ENCODE peak calls at places on chromosomes 2 and 18, in seven cellular contexts. One of them, this sample, is unnamed.

GRCh38 chr2:60096556-60096955 is 456.9 kb downstream of the BCL11A start:
- DNase-seq in cardiac muscle cell: no peak
- DNase-seq in psoas muscle: no peak
- DNase-seq in spleen: no peak
- DNase-seq in IMR-90: no peak
- DNase-seq in upper lobe of right lung: no peak
- DNase-seq in left ventricle myocardium inferior: no peak
- DNase-seq in this sample: no peak

GRCh38 chr2:101946372-101946771 is 45.4 kb upstream of the IL1R2 start:
- DNase-seq in IMR-90: no peak
- DNase-seq in spleen: no peak
- DNase-seq in upper lobe of right lung: no peak
- DNase-seq in psoas muscle: no peak
- DNase-seq in left ventricle myocardium inferior: no peak
- DNase-seq in cardiac muscle cell: no peak
- DNase-seq in this sample: no peak

GRCh38 chr2:129923265-129924141 is 56.0 kb upstream of the RAB6C start:
- DNase-seq in IMR-90: peak; percentile 37
- DNase-seq in left ventricle myocardium inferior: no peak
- DNase-seq in spleen: no peak
- DNase-seq in psoas muscle: no peak
- DNase-seq in cardiac muscle cell: peak; percentile 73
- DNase-seq in upper lobe of right lung: no peak
- DNase-seq in this sample: peak; percentile 61

GRCh38 chr2:149573760-149574159 is 13.8 kb downstream of the MMADHC start:
- DNase-seq in psoas muscle: no peak
- DNase-seq in IMR-90: peak; percentile 48
- DNase-seq in spleen: no peak
- DNase-seq in cardiac muscle cell: no peak
- DNase-seq in left ventricle myocardium inferior: no peak
- DNase-seq in upper lobe of right lung: no peak
- DNase-seq in this sample: no peak

GRCh38 chr2:70321377-70321776 is 19.5 kb upstream of the FAM136A start:
- DNase-seq in spleen: no peak
- DNase-seq in left ventricle myocardium inferior: no peak
- DNase-seq in upper lobe of right lung: peak; percentile 77
- DNase-seq in cardiac muscle cell: no peak
- DNase-seq in psoas muscle: no peak
- DNase-seq in IMR-90: no peak
- DNase-seq in this sample: peak; percentile 50

GRCh38 chr2:45637440-45637839 is 14.0 kb upstream of the PRKCE start:
- DNase-seq in left ventricle myocardium inferior: no peak
- DNase-seq in spleen: no peak
- DNase-seq in upper lobe of right lung: no peak
- DNase-seq in psoas muscle: no peak
- DNase-seq in IMR-90: peak; percentile 85
- DNase-seq in cardiac muscle cell: no peak
- DNase-seq in this sample: no peak

GRCh38 chr18:23650963-23651927 is 11.5 kb downstream of the ANKRD29 start:
- DNase-seq in cardiac muscle cell: peak; percentile 48
- DNase-seq in IMR-90: peak; percentile 77
- DNase-seq in upper lobe of right lung: no peak
- DNase-seq in psoas muscle: no peak
- DNase-seq in spleen: no peak
- DNase-seq in left ventricle myocardium inferior: no peak
- DNase-seq in this sample: no peak

GRCh38 chr18:67549946-67550345 is 33.4 kb upstream of the DSEL start:
- DNase-seq in upper lobe of right lung: no peak
- DNase-seq in spleen: no peak
- DNase-seq in IMR-90: peak; percentile 19
- DNase-seq in psoas muscle: no peak
- DNase-seq in cardiac muscle cell: no peak
- DNase-seq in left ventricle myocardium inferior: no peak
- DNase-seq in this sample: no peak

GRCh38 chr18:76488190-76488589 is 6.9 kb downstream of the ZNF516 start:
- DNase-seq in spleen: no peak
- DNase-seq in IMR-90: peak; percentile 52
- DNase-seq in psoas muscle: peak; percentile 53
- DNase-seq in upper lobe of right lung: no peak
- DNase-seq in left ventricle myocardium inferior: no peak
- DNase-seq in cardiac muscle cell: no peak
- DNase-seq in this sample: peak; percentile 34

GRCh38 chr2:51624995-51625394 is 593.1 kb upstream of the NRXN1 start:
- DNase-seq in spleen: no peak
- DNase-seq in cardiac muscle cell: no peak
- DNase-seq in left ventricle myocardium inferior: no peak
- DNase-seq in IMR-90: peak; percentile 73
- DNase-seq in psoas muscle: no peak
- DNase-seq in upper lobe of right lung: no peak
- DNase-seq in this sample: no peak

GRCh38 chr2:45909677-45910191 is 258.3 kb downstream of the PRKCE start:
- DNase-seq in spleen: no peak
- DNase-seq in psoas muscle: no peak
- DNase-seq in IMR-90: no peak
- DNase-seq in cardiac muscle cell: no peak
- DNase-seq in left ventricle myocardium inferior: no peak
- DNase-seq in upper lobe of right lung: peak; percentile 84
- DNase-seq in this sample: peak; percentile 75

GRCh38 chr2:216350214-216350789 is 22.0 kb downstream of the MARCHF4 start:
- DNase-seq in spleen: no peak
- DNase-seq in upper lobe of right lung: no peak
- DNase-seq in psoas muscle: no peak
- DNase-seq in cardiac muscle cell: no peak
- DNase-seq in IMR-90: peak; percentile 81
- DNase-seq in left ventricle myocardium inferior: no peak
- DNase-seq in this sample: no peak

GRCh38 chr2:97011977-97012569 is 25.7 kb upstream of the FAM178B start:
- DNase-seq in left ventricle myocardium inferior: no peak
- DNase-seq in spleen: no peak
- DNase-seq in cardiac muscle cell: peak; percentile 52
- DNase-seq in upper lobe of right lung: no peak
- DNase-seq in IMR-90: peak; percentile 70
- DNase-seq in psoas muscle: no peak
- DNase-seq in this sample: no peak

GRCh38 chr2:208182835-208183234 is 7.0 kb downstream of the C2orf80 start:
- DNase-seq in psoas muscle: no peak
- DNase-seq in upper lobe of right lung: no peak
- DNase-seq in cardiac muscle cell: no peak
- DNase-seq in left ventricle myocardium inferior: no peak
- DNase-seq in IMR-90: no peak
- DNase-seq in spleen: no peak
- DNase-seq in this sample: no peak

GRCh38 chr2:10551496-10551895 is 103.4 kb upstream of the ODC1 start:
- DNase-seq in upper lobe of right lung: no peak
- DNase-seq in psoas muscle: no peak
- DNase-seq in cardiac muscle cell: no peak
- DNase-seq in left ventricle myocardium inferior: no peak
- DNase-seq in spleen: peak; percentile 56
- DNase-seq in IMR-90: no peak
- DNase-seq in this sample: peak; percentile 48

GRCh38 chr18:60047556-60047955 is 147.8 kb downstream of the PMAIP1 start:
- DNase-seq in spleen: no peak
- DNase-seq in psoas muscle: no peak
- DNase-seq in IMR-90: no peak
- DNase-seq in upper lobe of right lung: no peak
- DNase-seq in cardiac muscle cell: no peak
- DNase-seq in left ventricle myocardium inferior: no peak
- DNase-seq in this sample: no peak

GRCh38 chr2:65800998-65801397 is 368.6 kb upstream of the SPRED2 start:
- DNase-seq in IMR-90: peak; percentile 23
- DNase-seq in psoas muscle: no peak
- DNase-seq in left ventricle myocardium inferior: no peak
- DNase-seq in cardiac muscle cell: no peak
- DNase-seq in spleen: no peak
- DNase-seq in upper lobe of right lung: no peak
- DNase-seq in this sample: no peak

GRCh38 chr2:101113441-101114267 is 37.5 kb downstream of the TBC1D8 start:
- DNase-seq in left ventricle myocardium inferior: no peak
- DNase-seq in psoas muscle: no peak
- DNase-seq in cardiac muscle cell: no peak
- DNase-seq in spleen: no peak
- DNase-seq in IMR-90: peak; percentile 24
- DNase-seq in upper lobe of right lung: no peak
- DNase-seq in this sample: no peak

GRCh38 chr2:64202206-64202864 is 58.1 kb upstream of the PELI1 start:
- DNase-seq in spleen: no peak
- DNase-seq in cardiac muscle cell: no peak
- DNase-seq in psoas muscle: no peak
- DNase-seq in left ventricle myocardium inferior: no peak
- DNase-seq in IMR-90: peak; percentile 83
- DNase-seq in upper lobe of right lung: no peak
- DNase-seq in this sample: no peak

GRCh38 chr18:21300035-21300434 is 58.0 kb downstream of the GREB1L start:
- DNase-seq in spleen: no peak
- DNase-seq in left ventricle myocardium inferior: no peak
- DNase-seq in cardiac muscle cell: no peak
- DNase-seq in upper lobe of right lung: no peak
- DNase-seq in IMR-90: no peak
- DNase-seq in psoas muscle: no peak
- DNase-seq in this sample: no peak

GRCh38 chr18:43789234-43790000 is 512.1 kb upstream of the SYT4 start:
- DNase-seq in cardiac muscle cell: peak; percentile 30
- DNase-seq in upper lobe of right lung: no peak
- DNase-seq in psoas muscle: no peak
- DNase-seq in IMR-90: no peak
- DNase-seq in spleen: no peak
- DNase-seq in left ventricle myocardium inferior: no peak
- DNase-seq in this sample: no peak

GRCh38 chr2:36702781-36703180 is 6.3 kb downstream of the VIT start:
- DNase-seq in IMR-90: no peak
- DNase-seq in psoas muscle: no peak
- DNase-seq in upper lobe of right lung: no peak
- DNase-seq in left ventricle myocardium inferior: no peak
- DNase-seq in cardiac muscle cell: no peak
- DNase-seq in spleen: no peak
- DNase-seq in this sample: no peak

GRCh38 chr2:126899786-126900185 is 1.1 kb downstream of the TEX51 start:
- DNase-seq in spleen: no peak
- DNase-seq in cardiac muscle cell: no peak
- DNase-seq in upper lobe of right lung: no peak
- DNase-seq in IMR-90: no peak
- DNase-seq in left ventricle myocardium inferior: no peak
- DNase-seq in psoas muscle: no peak
- DNase-seq in this sample: no peak

GRCh38 chr2:23926289-23926749 is 604 bp downstream of the ATAD2B start:
- DNase-seq in left ventricle myocardium inferior: peak; percentile 40
- DNase-seq in cardiac muscle cell: peak; percentile 61
- DNase-seq in psoas muscle: peak; percentile 73
- DNase-seq in spleen: peak; percentile 91
- DNase-seq in IMR-90: no peak
- DNase-seq in upper lobe of right lung: no peak
- DNase-seq in this sample: peak; percentile 64

GRCh38 chr2:43175187-43175490 is 51.3 kb downstream of the ZFP36L2 start:
- DNase-seq in left ventricle myocardium inferior: no peak
- DNase-seq in IMR-90: peak; percentile 45
- DNase-seq in psoas muscle: no peak
- DNase-seq in upper lobe of right lung: no peak
- DNase-seq in cardiac muscle cell: no peak
- DNase-seq in spleen: no peak
- DNase-seq in this sample: no peak
- H3K4me1 ChIP-seq in left ventricle myocardium inferior: peaks cover 42% of the 10 kb centered on the region
- H3K4me1 ChIP-seq in IMR-90: peaks cover 14% of the 10 kb centered on the region
- H3K4me1 ChIP-seq in psoas muscle: peaks cover 24% of the 10 kb centered on the region
- H3K4me1 ChIP-seq in upper lobe of right lung: peaks cover 56% of the 10 kb centered on the region
- H3K4me1 ChIP-seq in cardiac muscle cell: peaks cover 22% of the 10 kb centered on the region
- H3K4me1 ChIP-seq in spleen: peaks cover 97% of the 10 kb centered on the region
- H3K4me1 ChIP-seq in this sample: peaks cover 83% of the 10 kb centered on the region

DNA sequence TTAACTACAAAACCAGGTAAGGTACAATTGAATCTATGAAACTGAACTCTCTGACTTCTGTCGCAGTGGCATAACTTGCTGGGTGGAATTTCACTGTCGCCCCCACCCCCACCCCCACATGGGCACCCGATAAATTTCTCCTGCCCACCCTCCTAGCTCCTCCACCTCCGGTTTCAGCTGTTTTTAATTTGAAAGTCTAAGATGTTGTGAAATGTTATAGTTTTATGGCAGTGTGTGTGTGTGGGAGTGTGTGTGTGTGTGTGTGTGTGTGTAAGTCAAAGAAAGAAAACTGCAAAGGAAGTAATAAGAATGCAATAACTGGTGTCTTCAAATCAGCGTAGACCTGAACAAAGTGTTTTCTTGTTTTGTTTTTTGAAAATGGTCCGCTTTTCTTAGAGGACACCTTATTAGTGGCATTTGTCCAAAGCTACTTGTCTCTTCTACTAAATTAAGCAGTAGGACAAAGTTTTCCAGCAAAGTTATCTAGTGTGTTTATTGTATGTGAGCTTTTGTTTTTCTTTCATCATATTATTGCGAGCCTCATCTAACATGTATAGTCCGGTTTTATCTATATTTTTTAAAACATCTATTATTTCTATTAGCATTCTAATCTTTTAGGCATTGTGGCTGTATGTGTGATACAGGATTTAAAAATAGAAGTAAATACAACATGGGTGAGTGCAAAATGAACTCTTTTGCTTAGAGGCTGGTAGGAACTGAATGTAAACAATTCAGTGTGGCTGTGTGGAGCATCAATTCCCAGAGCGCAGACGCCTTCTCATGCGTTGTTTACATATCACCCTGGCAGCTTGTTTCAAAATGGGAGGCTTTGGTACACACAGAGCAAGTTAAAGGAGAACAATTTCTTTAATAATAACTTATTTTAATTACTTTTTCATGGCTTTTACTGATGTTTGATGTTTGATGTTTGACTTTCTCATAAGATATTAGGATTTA is 610 bp downstream of the DTNA start:
- DNase-seq in upper lobe of right lung: no peak
- DNase-seq in IMR-90: peak; percentile 66
- DNase-seq in psoas muscle: no peak
- DNase-seq in cardiac muscle cell: no peak
- DNase-seq in spleen: no peak
- DNase-seq in left ventricle myocardium inferior: no peak
- DNase-seq in this sample: no peak
- H3K27ac ChIP-seq in upper lobe of right lung: peak overlapping the region; percentile 47
- H3K27ac ChIP-seq in IMR-90: peak overlapping the region; percentile 57
- H3K27ac ChIP-seq in psoas muscle: peak overlapping the region; percentile 73
- H3K27ac ChIP-seq in cardiac muscle cell: no peak overlapping the region
- H3K27ac ChIP-seq in spleen: no peak overlapping the region
- H3K27ac ChIP-seq in left ventricle myocardium inferior: peak overlapping the region; percentile 84
- H3K27ac ChIP-seq in this sample: peak overlapping the region; percentile 72

DNA sequence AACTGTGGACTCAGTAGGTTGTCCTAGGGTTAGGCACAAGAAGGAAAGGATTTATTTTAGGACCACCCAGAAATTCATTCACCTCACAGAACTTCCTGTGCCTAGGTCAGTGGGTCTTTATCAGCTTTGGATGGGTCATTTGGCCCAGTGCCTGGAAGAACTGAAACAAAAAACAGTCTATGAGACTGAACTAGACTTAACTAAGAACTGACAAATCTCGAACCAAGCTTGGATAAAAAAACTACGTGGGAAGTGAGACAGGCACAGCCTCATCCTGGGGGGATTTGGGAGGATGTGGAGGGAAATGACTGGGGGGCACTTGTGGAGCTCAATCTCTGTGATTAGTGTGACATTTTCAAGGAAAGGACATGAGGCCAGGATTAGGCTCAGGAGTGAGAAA is 2.3 kb upstream of the OST4 start:
- DNase-seq in cardiac muscle cell: no peak
- DNase-seq in psoas muscle: no peak
- DNase-seq in upper lobe of right lung: no peak
- DNase-seq in left ventricle myocardium inferior: no peak
- DNase-seq in IMR-90: peak; percentile 22
- DNase-seq in spleen: peak; percentile 4
- DNase-seq in this sample: no peak
- H3K4me1 ChIP-seq in cardiac muscle cell: peaks cover 30% of the 10 kb centered on the region
- H3K4me1 ChIP-seq in psoas muscle: peaks cover 16% of the 10 kb centered on the region
- H3K4me1 ChIP-seq in upper lobe of right lung: peaks cover 63% of the 10 kb centered on the region
- H3K4me1 ChIP-seq in left ventricle myocardium inferior: peaks cover 79% of the 10 kb centered on the region
- H3K4me1 ChIP-seq in IMR-90: peaks cover 37% of the 10 kb centered on the region
- H3K4me1 ChIP-seq in spleen: peaks cover 91% of the 10 kb centered on the region
- H3K4me1 ChIP-seq in this sample: peaks cover 82% of the 10 kb centered on the region

GRCh38 chr2:94986392-94986963 is 39.0 kb upstream of the MAL start:
- DNase-seq in left ventricle myocardium inferior: no peak
- DNase-seq in psoas muscle: no peak
- DNase-seq in upper lobe of right lung: no peak
- DNase-seq in IMR-90: peak; percentile 70
- DNase-seq in cardiac muscle cell: peak; percentile 60
- DNase-seq in spleen: no peak
- DNase-seq in this sample: no peak
- H3K27ac ChIP-seq in left ventricle myocardium inferior: no peak overlapping the region
- H3K27ac ChIP-seq in psoas muscle: no peak overlapping the region
- H3K27ac ChIP-seq in upper lobe of right lung: no peak overlapping the region
- H3K27ac ChIP-seq in IMR-90: no peak overlapping the region
- H3K27ac ChIP-seq in cardiac muscle cell: no peak overlapping the region
- H3K27ac ChIP-seq in spleen: no peak overlapping the region
- H3K27ac ChIP-seq in this sample: no peak overlapping the region

This sample was measured in left lung.